ENCODE peak calls at places on chromosomes 7 and 10, in four cellular contexts. V is A549, W is HepG2, Z is GM12878. C is an unnamed sample.

GRCh38 chr10:68564712-68565111 is 4.6 kb downstream of the TET1 start:
- DNase-seq in Z (no peak), W (no peak), V (no peak), C (no peak)

GRCh38 chr10:45399113-45399512 is 25.1 kb downstream of the ALOX5 start:
- DNase-seq in V (no peak), Z (no peak), W (no peak), C (no peak)

GRCh38 chr7:99362801-99363200 is 11.7 kb upstream of the ARPC1B start:
- DNase-seq in V (no peak), W (no peak), Z (no peak), C (no peak)

GRCh38 chr10:89904755-89905154 is 203.4 kb downstream of the KIF20B start:
- DNase-seq in V (no peak), W (no peak), Z (no peak), C (no peak)

GRCh38 chr7:101728888-101729883 is 88.2 kb upstream of the CUX1 start:
- DNase-seq in Z (no peak), V (no peak), W (peak; percentile 80), C (peak; percentile 91)

GRCh38 chr7:5692112-5692844 is 89.2 kb downstream of the RNF216 start:
- DNase-seq in W (peak; percentile 71), V (peak; percentile 79), Z (no peak), C (peak; percentile 55)

GRCh38 chr10:43749940-43750552 is 101.4 kb upstream of the ZNF32 start:
- DNase-seq in W (no peak), V (no peak), Z (no peak), C (no peak)

GRCh38 chr10:33559105-33559504 is 224.6 kb upstream of the NRP1 start:
- DNase-seq in V (peak; percentile 13), Z (no peak), W (no peak), C (no peak)

GRCh38 chr7:95605275-95605674 is 9.0 kb upstream of the PDK4 start:
- DNase-seq in Z (no peak), W (no peak), V (no peak), C (no peak)

GRCh38 chr7:42672339-42672990 is 239.4 kb downstream of the C7orf25 start:
- DNase-seq in Z (no peak), W (no peak), V (no peak), C (no peak)

GRCh38 chr7:142960955-142961512 is 1.1 kb downstream of the KEL start:
- DNase-seq in V (no peak), Z (no peak), W (no peak), C (no peak)

GRCh38 chr10:6088721-6089333 is at the start of gene RBM17:
- DNase-seq in V (peak; percentile 72), W (peak; percentile 88), Z (peak; percentile 82), C (peak; percentile 94)

GRCh38 chr10:6082496-6083395 is 6.1 kb upstream of the RBM17 start:
- DNase-seq in V (no peak), Z (no peak), W (no peak), C (no peak)

GRCh38 chr10:6086375-6087233 is 2.2 kb upstream of the RBM17 start:
- DNase-seq in Z (peak; percentile 51), W (peak; percentile 80), V (peak; percentile 74), C (peak; percentile 85)

GRCh38 chr10:6080417-6080973 is 8.3 kb upstream of the RBM17 start:
- DNase-seq in W (no peak), V (no peak), Z (no peak), C (no peak)

DNA sequence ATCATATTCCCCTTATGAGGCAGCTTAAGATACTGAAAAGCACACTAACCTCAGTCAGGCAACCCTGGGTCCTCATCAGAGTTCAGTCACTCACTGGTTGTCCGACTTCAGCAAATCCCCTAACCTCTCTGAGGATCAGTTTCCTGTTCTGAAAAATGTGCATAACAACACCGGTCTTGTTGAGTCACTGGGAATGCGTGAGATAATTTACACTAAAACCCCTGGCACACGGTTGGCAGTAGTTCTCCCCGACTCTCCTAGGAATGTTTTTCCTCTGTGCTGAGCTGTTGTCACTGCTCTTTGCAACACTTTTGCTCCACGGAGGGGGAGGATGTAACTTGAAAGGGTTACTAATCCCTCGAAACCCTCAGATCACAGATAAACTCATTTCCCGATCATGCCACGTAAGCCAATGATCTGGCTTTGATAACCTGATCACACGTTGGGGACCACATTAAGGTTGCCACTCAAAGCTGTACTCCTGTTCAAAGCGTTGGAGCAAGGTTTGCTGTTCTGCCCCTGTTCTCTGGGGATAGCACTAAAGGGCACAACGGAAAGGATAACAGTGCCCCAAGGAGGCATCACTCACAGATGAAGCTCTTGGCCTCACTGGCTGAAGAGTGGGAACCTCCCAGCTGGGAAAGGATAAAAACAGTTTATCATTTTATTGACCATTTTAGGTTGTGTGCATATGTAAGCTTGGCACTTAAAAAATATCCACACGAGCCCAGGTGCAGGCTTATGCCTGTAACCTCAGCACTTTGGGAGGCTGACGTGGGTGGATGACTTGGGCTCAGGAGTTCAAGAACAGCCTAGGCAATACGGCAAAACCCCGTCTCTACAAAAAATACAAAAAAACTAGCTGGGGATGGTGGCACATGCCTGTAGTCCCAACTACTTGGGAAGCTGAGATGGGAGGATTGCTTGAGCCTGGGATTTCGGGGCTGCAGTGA is 5.0 kb upstream of the RBM17 start:
- DNase-seq in Z (no peak), W (no peak), V (no peak), C (no peak)
- TF ChIP-seq MYC in Z (no peak), W (no peak), V (no peak), C (no peak)

GRCh38 chr7:140673770-140674155 is 1.0 kb downstream of the ADCK2 start:
- DNase-seq in W (no peak), V (no peak), Z (no peak), C (no peak)

GRCh38 chr7:140671966-140672365 is 779 bp upstream of the ADCK2 start:
- DNase-seq in W (no peak), V (no peak), Z (no peak), C (no peak)

GRCh38 chr7:140674356-140674800 is 1.6 kb downstream of the ADCK2 start:
- DNase-seq in V (no peak), Z (no peak), W (no peak), C (peak; percentile 37)

GRCh38 chr7:140673063-140673769 is 471 bp downstream of the ADCK2 start:
- DNase-seq in W (no peak), V (peak; percentile 61), Z (no peak), C (peak; percentile 48)

DNA sequence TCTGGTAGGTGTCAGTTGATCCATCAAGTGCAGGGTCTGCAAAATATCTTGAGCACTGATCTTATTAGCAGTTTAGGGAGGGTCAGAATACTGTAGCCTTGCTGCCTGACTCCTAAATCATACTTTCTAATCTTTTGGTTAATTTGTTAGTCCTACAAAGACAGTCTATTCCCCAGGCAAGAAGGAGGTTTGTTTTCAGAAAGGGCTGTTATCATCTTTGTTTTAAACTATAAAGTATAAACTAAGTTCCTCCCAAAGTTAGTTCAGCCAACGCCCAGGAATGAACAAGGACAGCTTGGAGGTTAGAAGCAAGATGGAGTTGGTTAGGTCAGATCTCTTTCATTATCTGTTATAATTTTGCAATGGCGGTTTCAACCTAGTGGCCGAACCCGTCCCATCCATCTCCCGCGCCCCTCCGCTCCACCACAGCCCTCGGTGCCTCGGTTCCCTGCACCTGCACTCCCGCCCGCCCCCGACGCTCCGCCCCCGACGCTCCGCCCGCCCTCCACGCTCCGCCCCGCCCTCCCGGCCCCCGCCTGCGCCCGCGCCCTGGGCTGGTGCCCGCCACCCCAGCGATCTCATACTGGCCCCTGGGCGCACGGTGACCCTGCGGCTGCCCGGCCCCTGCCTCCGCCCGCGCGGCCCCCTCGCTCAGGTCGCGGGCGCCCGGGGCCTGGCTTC is at the start of gene ADCK2:
- DNase-seq in V (peak; percentile 86), Z (no peak), W (no peak), C (peak; percentile 72)
- TF ChIP-seq POLR2A in V (peak; percentile 49), Z (no peak), W (no peak), C (peak; percentile 29)

DNA sequence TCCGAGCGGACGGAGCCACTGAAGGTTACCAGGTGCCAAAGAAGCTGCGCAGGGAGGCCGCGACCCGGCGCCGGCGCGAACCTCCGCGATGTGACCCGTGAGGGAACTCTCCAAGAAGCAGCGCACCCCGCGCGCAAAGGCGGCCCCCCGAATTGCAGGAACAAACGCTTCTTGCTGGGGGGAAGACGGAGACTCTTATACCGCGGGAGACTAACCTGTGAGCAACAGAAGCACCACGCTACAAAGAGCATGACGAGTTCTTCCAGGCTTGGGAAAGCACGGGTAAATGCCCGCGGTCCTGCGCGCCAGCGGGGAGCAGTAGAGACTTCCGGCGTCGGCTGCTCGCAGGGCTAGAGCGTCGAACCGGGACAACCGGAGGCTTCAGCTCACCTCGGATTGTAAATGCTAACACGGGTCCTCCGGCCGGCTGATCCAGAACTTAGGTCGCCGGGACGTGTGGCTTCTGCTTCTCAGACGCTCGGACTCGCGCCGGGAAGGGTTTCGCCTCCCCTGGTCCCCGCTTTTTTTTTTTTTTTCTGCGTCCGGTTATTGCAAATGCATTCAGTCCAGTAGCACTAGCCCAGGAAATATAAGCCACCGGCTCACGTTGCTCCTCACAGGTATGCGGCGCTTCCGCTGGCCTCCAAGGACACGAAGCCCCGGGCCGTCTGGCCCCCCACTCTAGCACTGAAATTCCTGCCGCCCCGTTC is at the start of gene COA1:
- DNase-seq in Z (peak; percentile 68), W (peak; percentile 82), V (peak; percentile 77), C (peak; percentile 96)
- TF ChIP-seq CTCF in Z (no peak), W (no peak), V (no peak), C (no peak)

GRCh38 chr10:14782691-14783363 is 8.1 kb upstream of the FAM107B start:
- DNase-seq in W (peak; percentile 56), Z (no peak), V (peak; percentile 92), C (no peak)

GRCh38 chr10:14784459-14785055 is 9.9 kb upstream of the FAM107B start:
- DNase-seq in W (no peak), V (no peak), Z (no peak), C (no peak)

GRCh38 chr10:14779053-14779649 is 4.5 kb upstream of the FAM107B start:
- DNase-seq in Z (no peak), V (peak; percentile 18), W (no peak), C (no peak)

GRCh38 chr10:14781763-14782162 is 7.1 kb upstream of the FAM107B start:
- DNase-seq in W (no peak), V (no peak), Z (no peak), C (no peak)
- TF ChIP-seq MYC in W (no peak), V (no peak), Z (no peak), C (no peak)

GRCh38 chr10:110208614-110209398 is 1.4 kb downstream of the MXI1 start:
- DNase-seq in V (peak; percentile 57), W (no peak), Z (no peak), C (peak; percentile 78)

GRCh38 chr10:110207805-110208613 is 604 bp downstream of the MXI1 start:
- DNase-seq in Z (no peak), W (no peak), V (peak; percentile 31), C (peak; percentile 90)

GRCh38 chr10:110209399-110209925 is 2.1 kb downstream of the MXI1 start:
- DNase-seq in W (no peak), V (peak; percentile 52), Z (no peak), C (peak; percentile 83)

GRCh38 chr10:110205051-110205675 is 2.2 kb upstream of the MXI1 start:
- DNase-seq in Z (no peak), W (no peak), V (no peak), C (no peak)

GRCh38 chr10:110206988-110207804 is at the start of gene MXI1:
- DNase-seq in V (peak; percentile 80), Z (no peak), W (peak; percentile 44), C (peak; percentile 92)
- TF ChIP-seq POLR2A in V (peak; percentile 22), Z (no peak), W (no peak), C (peak; percentile 62)

GRCh38 chr10:116737582-116738358 is 4.6 kb downstream of the HSPA12A start:
- DNase-seq in V (peak; percentile 36), Z (no peak), W (no peak), C (no peak)
- TF ChIP-seq CTCF in V (peak; percentile 22), Z (no peak), W (no peak), C (no peak)

GRCh38 chr7:17633099-17633498 is 307.2 kb downstream of the SNX13 start:
- DNase-seq in V (peak; percentile 33), W (peak; percentile 39), Z (no peak), C (no peak)
- TF ChIP-seq MYC in V (no peak), W (no peak), Z (no peak), C (no peak)